ENCODE peak calls at places on chromosomes 4 and X, in six cellular contexts. Y, B, C, Q, F and A are unnamed samples.

GRCh38 chrX:133468081-133468480 is 52.8 kb upstream of the GPC4 start:
- DNase-seq in Y (no peak), B (no peak), C (no peak), Q (no peak), F (no peak), A (no peak)

GRCh38 chr4:106773106-106773905 is 262.8 kb downstream of the DKK2 start:
- DNase-seq in Y (no peak), B (no peak), C (no peak), Q (no peak), F (no peak), A (no peak)

GRCh38 chr4:650951-651883 is 22.9 kb downstream of the ATP5ME start:
- DNase-seq in Y (no peak), B (no peak), C (no peak), Q (no peak), F (no peak), A (no peak)

GRCh38 chr4:85842540-85842939 is 367.6 kb downstream of the ARHGAP24 start:
- DNase-seq in Y (no peak), B (no peak), C (peak), Q (peak), F (no peak), A (no peak)

GRCh38 chr4:44632733-44633132 is 18.7 kb downstream of the YIPF7 start:
- DNase-seq in Y (no peak), B (no peak), C (no peak), Q (no peak), F (no peak), A (peak)

GRCh38 chr4:21522296-21522695 is 426.3 kb downstream of the KCNIP4 start:
- DNase-seq in Y (no peak), B (no peak), C (no peak), Q (no peak), F (no peak), A (no peak)

GRCh38 chr4:74133786-74134499 is 24.0 kb upstream of the MTHFD2L start:
- DNase-seq in Y (peak), B (no peak), C (peak), Q (peak), F (peak), A (peak)

GRCh38 chrX:153941331-153942252 is 2.9 kb downstream of the RENBP start:
- DNase-seq in Y (no peak), B (no peak), C (peak), Q (no peak), F (no peak), A (no peak)

GRCh38 chrX:102832661-102833060 is 104.4 kb upstream of the RAB40AL start:
- DNase-seq in Y (no peak), B (no peak), C (no peak), Q (no peak), F (no peak), A (no peak)

GRCh38 chr4:6541789-6542188 is 33.2 kb upstream of the MAN2B2 start:
- DNase-seq in Y (no peak), B (no peak), C (no peak), Q (no peak), F (no peak), A (no peak)